ENCODE peak calls at places on chromosome 18, in eight cellular contexts. O is epithelial cell of proximal tubule; Q is fibroblast of lung; E is activated CD8-positive, alpha-beta T cell treated with anti-CD3 and anti-CD28 coated beads for 36 hours; X is psoas muscle; K is RWPE1; N is GM13976; D is AG09309. Z is an unnamed sample.

GRCh38 chr18:12282436-12283039 is 25.5 kb upstream of the TUBB6 start:
- DNase-seq in X (no peak), K (peak; percentile 69), Q (peak; percentile 93), N (no peak), D (peak; percentile 66), O (no peak), E (no peak), Z (no peak)

GRCh38 chr18:72555983-72556382 is 11.8 kb upstream of the CBLN2 start:
- DNase-seq in N (no peak), X (no peak), Q (no peak), E (no peak), D (no peak), O (no peak), K (no peak), Z (no peak)

GRCh38 chr18:25786778-25787177 is 303.6 kb downstream of the SS18 start:
- DNase-seq in N (no peak), Q (peak; percentile 92), D (peak; percentile 47), X (no peak), O (peak; percentile 19), E (no peak), K (no peak), Z (no peak)

GRCh38 chr18:79922971-79923411 is 28.5 kb downstream of the SLC66A2 start:
- DNase-seq in E (no peak), O (no peak), K (no peak), D (no peak), X (no peak), N (no peak), Q (no peak), Z (no peak)

GRCh38 chr18:79068299-79068945 is 772 bp upstream of the ATP9B start:
- DNase-seq in N (no peak), E (peak; percentile 61), K (no peak), Q (peak; percentile 16), O (no peak), X (no peak), D (no peak), Z (no peak)

GRCh38 chr18:10320848-10321247 is 133.6 kb upstream of the APCDD1 start:
- DNase-seq in Q (peak; percentile 92), K (no peak), X (no peak), O (no peak), N (no peak), D (peak; percentile 37), E (no peak), Z (no peak)

GRCh38 chr18:73901589-73901988 is 246.0 kb downstream of the FBXO15 start:
- DNase-seq in E (no peak), X (no peak), K (no peak), D (no peak), O (no peak), Q (no peak), N (no peak), Z (no peak)

GRCh38 chr18:12321331-12321730 is 13.3 kb downstream of the TUBB6 start:
- DNase-seq in Q (no peak), O (no peak), N (no peak), E (no peak), K (no peak), X (no peak), D (no peak), Z (no peak)

GRCh38 chr18:79723628-79724027 is 44.0 kb downstream of the CTDP1 start:
- DNase-seq in O (no peak), X (no peak), E (no peak), N (no peak), D (no peak), Q (no peak), K (no peak), Z (no peak)

GRCh38 chr18:36328916-36329315 is 31.4 kb downstream of the FHOD3 start:
- DNase-seq in N (no peak), D (no peak), E (no peak), Q (no peak), O (no peak), X (no peak), K (no peak), Z (no peak)

GRCh38 chr18:62721837-62722795 is 6.8 kb downstream of the PHLPP1 start:
- DNase-seq in E (no peak), O (no peak), X (no peak), D (no peak), Q (peak; percentile 53), N (no peak), K (no peak), Z (no peak)

GRCh38 chr18:57759650-57760049 is 43.5 kb downstream of the ATP8B1 start:
- DNase-seq in E (no peak), O (no peak), K (no peak), N (no peak), Q (peak; percentile 42), D (no peak), X (no peak), Z (no peak)

GRCh38 chr18:33755918-33756590 is 178.0 kb downstream of the ASXL3 start:
- DNase-seq in D (peak; percentile 8), X (no peak), N (no peak), E (no peak), K (peak; percentile 49), Q (peak; percentile 95), O (peak; percentile 19), Z (no peak)

GRCh38 chr18:68177807-68178702 is 536.9 kb downstream of the TMX3 start:
- DNase-seq in X (no peak), D (peak; percentile 98), N (no peak), K (peak; percentile 8), O (peak; percentile 16), E (no peak), Q (peak; percentile 99), Z (no peak)

GRCh38 chr18:79434611-79435010 is 38.9 kb downstream of the NFATC1 start:
- DNase-seq in O (no peak), K (no peak), E (no peak), N (no peak), Q (no peak), D (no peak), X (no peak), Z (no peak)

GRCh38 chr18:77299706-77300105 is 50.1 kb downstream of the GALR1 start:
- DNase-seq in O (no peak), D (no peak), N (no peak), K (no peak), X (no peak), Q (no peak), E (no peak), Z (no peak)

GRCh38 chr18:3213231-3214059 is 6.3 kb downstream of the MYOM1 start:
- DNase-seq in X (no peak), D (no peak), Q (no peak), O (no peak), N (peak; percentile 53), E (peak; percentile 17), K (no peak), Z (peak; percentile 62)

GRCh38 chr18:57781128-57781463 is 22.0 kb downstream of the ATP8B1 start:
- DNase-seq in N (no peak), E (no peak), K (no peak), D (no peak), Q (no peak), O (peak; percentile 87), X (no peak), Z (no peak)

GRCh38 chr18:2878656-2879330 is 32.0 kb downstream of the EMILIN2 start:
- DNase-seq in D (no peak), N (no peak), X (no peak), E (no peak), O (no peak), Q (no peak), K (no peak), Z (no peak)

GRCh38 chr18:2932247-2933181 is 80.4 kb downstream of the LPIN2 start:
- DNase-seq in X (no peak), N (peak; percentile 79), O (peak; percentile 25), Q (peak; percentile 45), K (peak; percentile 65), E (peak; percentile 56), D (peak; percentile 41), Z (peak; percentile 76)

GRCh38 chr18:10304853-10305252 is 149.6 kb upstream of the APCDD1 start:
- DNase-seq in K (peak; percentile 33), N (no peak), Q (peak; percentile 78), X (peak; percentile 52), E (no peak), O (no peak), D (peak; percentile 75), Z (no peak)

GRCh38 chr18:78986018-78986481 is 6.4 kb downstream of the SALL3 start:
- DNase-seq in O (no peak), K (no peak), E (peak; percentile 27), Q (peak; percentile 71), X (no peak), D (no peak), N (no peak), Z (no peak)

DNA sequence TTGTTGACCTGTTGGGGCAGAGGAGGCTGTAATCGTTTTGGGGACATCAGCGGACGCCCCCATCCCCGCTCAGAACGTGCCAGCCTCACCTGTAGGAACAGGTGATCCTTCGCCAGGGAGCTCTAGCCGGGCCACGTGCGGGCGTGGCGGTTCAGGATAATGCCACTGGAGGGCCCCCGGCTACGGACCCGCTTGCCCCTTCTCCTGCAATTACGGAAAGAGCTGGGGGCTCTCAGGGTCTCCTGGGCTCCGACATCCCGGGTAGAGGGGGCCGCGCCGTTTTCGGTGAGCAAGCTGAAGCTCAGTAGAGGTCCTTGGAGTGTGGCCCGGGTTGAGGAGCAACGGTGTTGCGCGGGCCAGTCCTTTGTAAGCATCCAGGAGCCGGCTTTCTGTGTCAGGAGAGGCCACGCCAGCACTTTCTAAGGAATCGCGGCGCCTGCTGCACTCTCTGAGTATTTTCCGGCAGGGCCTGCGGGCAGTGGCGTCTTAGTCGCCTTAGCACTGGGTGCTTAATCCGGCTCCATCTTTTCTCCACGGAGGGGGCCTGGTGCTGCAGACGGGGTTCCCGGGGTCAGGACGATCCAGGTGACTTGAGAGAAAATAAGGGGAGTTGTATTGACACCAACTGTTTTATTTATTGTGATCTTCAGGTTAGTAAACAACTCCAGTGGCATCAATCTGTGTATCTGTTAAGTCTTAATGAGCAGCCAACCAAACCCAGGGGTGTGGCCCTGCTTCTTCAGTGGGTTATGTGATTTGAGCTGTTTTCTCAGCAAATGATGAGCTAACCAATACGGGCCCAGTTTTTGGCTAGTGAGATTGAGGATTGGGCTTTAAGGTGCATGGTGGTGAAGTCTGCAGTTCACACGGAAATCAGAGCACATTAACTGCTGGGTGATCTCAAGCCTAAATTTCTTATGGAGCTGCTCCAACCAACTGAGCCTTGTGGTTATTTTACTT is 1.9 kb downstream of the MTCL1 start:
- DNase-seq in E (peak; percentile 4), D (peak; percentile 39), Q (peak; percentile 87), K (peak; percentile 68), X (peak; percentile 38), O (no peak), N (peak; percentile 31), Z (peak; percentile 38)
- TF ChIP-seq CTCF in E (no peak), D (peak; percentile 38), Q (no peak), K (peak; percentile 68), X (no peak), O (peak; percentile 43), N (no peak), Z (no peak)

GRCh38 chr18:59994357-59994756 is 94.6 kb downstream of the PMAIP1 start:
- DNase-seq in D (no peak), N (no peak), O (no peak), E (no peak), K (no peak), X (no peak), Q (no peak), Z (no peak)
- TF ChIP-seq CTCF in D (peak; percentile 32), N (peak; percentile 20), O (peak; percentile 39), E (no peak), K (no peak), X (no peak), Q (peak; percentile 20), Z (peak; percentile 46)

GRCh38 chr18:23824235-23824634 is 135.0 kb downstream of the LAMA3 start:
- DNase-seq in D (no peak), Q (no peak), O (no peak), E (no peak), X (no peak), K (no peak), N (no peak), Z (no peak)
- TF ChIP-seq CTCF in D (peak; percentile 8), Q (no peak), O (peak; percentile 20), E (no peak), X (no peak), K (no peak), N (no peak), Z (no peak)

GRCh38 chr18:45355944-45356520 is 259.2 kb upstream of the SLC14A2 start:
- DNase-seq in X (no peak), E (no peak), N (no peak), D (no peak), Q (no peak), O (no peak), K (no peak), Z (no peak)
- TF ChIP-seq CTCF in X (no peak), E (no peak), N (no peak), D (no peak), Q (no peak), O (peak; percentile 12), K (no peak), Z (peak; percentile 18)